ENCODE peak calls at places on chromosomes 12 and 14, in six cellular contexts. X is stimulated activated CD4-positive, alpha-beta T cell treated with anti-CD3 and anti-CD28 coated beads, Interleukin-1b, Interleukin-23, amount 100 ng/mL, for 1 hour; L is MG63; W is hippocampal formation; P is mesothelial cell of epicardium; J is K562. V is an unnamed sample.
A peak's percentile ranks its signal among the peaks of the same experiment; 100 is the strongest.

GRCh38 chr14:96158735-96159134 is 45.9 kb upstream of the BDKRB2 start:
- DNase-seq in X (no peak), L (no peak), W (no peak), P (no peak), J (no peak), V (no peak)

GRCh38 chr12:93415723-93416464 is 25.9 kb downstream of the UBE2N start:
- DNase-seq in X (no peak), L (no peak), W (no peak), P (no peak), J (no peak), V (no peak)

GRCh38 chr12:27052176-27052575 is 29.8 kb downstream of the MED21 start:
- DNase-seq in X (no peak), L (no peak), W (no peak), P (no peak), J (no peak), V (no peak)

GRCh38 chr14:93234798-93235197 is 27.7 kb downstream of the UBR7 start:
- DNase-seq in X (no peak), L (peak; percentile 74), W (no peak), P (no peak), J (no peak), V (peak; percentile 1)

GRCh38 chr14:79483472-79483871 is 727.8 kb downstream of the DIO2 start:
- DNase-seq in X (no peak), L (no peak), W (no peak), P (no peak), J (no peak), V (no peak)

GRCh38 chr12:131872154-131873046 is 22.0 kb upstream of the ULK1 start:
- DNase-seq in X (no peak), L (peak; percentile 90), W (no peak), P (no peak), J (no peak), V (no peak)

GRCh38 chr12:66648336-66648735 is 30.5 kb downstream of the GRIP1 start:
- DNase-seq in X (no peak), L (no peak), W (no peak), P (no peak), J (no peak), V (no peak)

GRCh38 chr14:65000868-65001600 is 14.3 kb downstream of the FNTB start:
- DNase-seq in X (no peak), L (no peak), W (no peak), P (no peak), J (no peak), V (no peak)

GRCh38 chr12:22598141-22598762 is 26.7 kb upstream of the ETNK1 start:
- DNase-seq in X (no peak), L (no peak), W (no peak), P (no peak), J (no peak), V (no peak)

GRCh38 chr12:68878846-68879245 is 54.1 kb downstream of the CPM start:
- DNase-seq in X (no peak), L (no peak), W (no peak), P (no peak), J (no peak), V (no peak)

GRCh38 chr12:123003257-123003656 is 22.8 kb downstream of the ARL6IP4 start:
- DNase-seq in X (no peak), L (no peak), W (no peak), P (no peak), J (no peak), V (no peak)

GRCh38 chr14:54803926-54804719 is 98.5 kb downstream of the GCH1 start:
- DNase-seq in X (no peak), L (no peak), W (no peak), P (no peak), J (no peak), V (no peak)

GRCh38 chr14:23530360-23531055 is 21.1 kb downstream of the ZFHX2 start:
- DNase-seq in X (no peak), L (no peak), W (no peak), P (no peak), J (no peak), V (no peak)

GRCh38 chr12:112947314-112947713 is 9.0 kb downstream of the OAS3 start:
- DNase-seq in X (no peak), L (no peak), W (no peak), P (no peak), J (no peak), V (no peak)

GRCh38 chr14:60170948-60171347 is 5.8 kb upstream of the DHRS7 start:
- DNase-seq in X (no peak), L (no peak), W (no peak), P (no peak), J (no peak), V (no peak)

GRCh38 chr12:89574736-89575208 is 48.9 kb upstream of the POC1B start:
- DNase-seq in X (no peak), L (peak; percentile 50), W (no peak), P (no peak), J (peak; percentile 14), V (no peak)

GRCh38 chr12:20472089-20472488 is 103.8 kb downstream of the PDE3A start:
- DNase-seq in X (no peak), L (no peak), W (no peak), P (no peak), J (no peak), V (no peak)

GRCh38 chr14:95424533-95424932 is 91.9 kb downstream of the SYNE3 start:
- DNase-seq in X (no peak), L (no peak), W (no peak), P (no peak), J (no peak), V (no peak)

V was measured in COR-L47.